ENCODE peak calls at places on chromosomes 6 and 20, in seven cellular contexts. S, H, P, R, A, B and Z are unnamed samples.

GRCh38 chr6:130282234-130282995 is 59.7 kb upstream of the SAMD3 start:
- DNase-seq in S (no peak), H (no peak), P (no peak), R (peak), A (no peak), B (no peak), Z (no peak)

GRCh38 chr20:63847374-63848002 is 13.8 kb upstream of the ABHD16B start:
- DNase-seq in S (no peak), H (no peak), P (no peak), R (peak), A (no peak), B (no peak), Z (no peak)

GRCh38 chr20:32522775-32523612 is 62.1 kb downstream of the NOL4L start:
- DNase-seq in S (peak), H (no peak), P (no peak), R (no peak), A (no peak), B (no peak), Z (no peak)

GRCh38 chr6:101150226-101150625 is 243.3 kb upstream of the GRIK2 start:
- DNase-seq in S (no peak), H (no peak), P (no peak), R (no peak), A (no peak), B (no peak), Z (no peak)

GRCh38 chr20:19791887-19792286 is 33.8 kb downstream of the RIN2 start:
- DNase-seq in S (no peak), H (no peak), P (no peak), R (no peak), A (no peak), B (no peak), Z (no peak)

GRCh38 chr20:21322083-21322710 is 19.1 kb downstream of the XRN2 start:
- DNase-seq in S (no peak), H (no peak), P (no peak), R (no peak), A (no peak), B (no peak), Z (no peak)

GRCh38 chr6:7229376-7230326 is 83.3 kb downstream of the SSR1 start:
- DNase-seq in S (no peak), H (no peak), P (no peak), R (no peak), A (no peak), B (no peak), Z (no peak)

GRCh38 chr6:113591896-113592827 is 265.0 kb upstream of the MARCKS start:
- DNase-seq in S (no peak), H (no peak), P (no peak), R (no peak), A (no peak), B (no peak), Z (no peak)

GRCh38 chr20:29313481-29313880 is 1944.0 kb upstream of the DEFB115 start:
- DNase-seq in S (no peak), H (no peak), P (no peak), R (no peak), A (no peak), B (no peak), Z (no peak)